ENCODE peak calls at places on chromosomes 1 and 21, in eight cellular contexts. One of them, this sample, is unnamed.

GRCh38 chr1:172394167-172394751 is 26.2 kb upstream of the C1orf105 start:
- DNase-seq in DND-41: peak; percentile 53
- DNase-seq in GM23248: peak; percentile 49
- DNase-seq in GM23338: peak; percentile 48
- DNase-seq in OCI-LY7: peak; percentile 59
- DNase-seq in hepatocyte: peak; percentile 54
- DNase-seq in neuronal stem cell: no peak
- DNase-seq in osteoblast: no peak
- DNase-seq in this sample: peak; percentile 15

GRCh38 chr1:71351438-71351837 is 270.6 kb upstream of the ZRANB2 start:
- DNase-seq in DND-41: no peak
- DNase-seq in GM23248: peak; percentile 90
- DNase-seq in GM23338: no peak
- DNase-seq in neuronal stem cell: no peak
- DNase-seq in hepatocyte: no peak
- DNase-seq in osteoblast: peak; percentile 56
- DNase-seq in OCI-LY7: no peak
- DNase-seq in this sample: peak; percentile 94

GRCh38 chr1:1347663-1348419 is 1.4 kb downstream of the DVL1 start:
- DNase-seq in GM23248: peak; percentile 66
- DNase-seq in neuronal stem cell: no peak
- DNase-seq in hepatocyte: peak; percentile 71
- DNase-seq in OCI-LY7: no peak
- DNase-seq in DND-41: no peak
- DNase-seq in GM23338: no peak
- DNase-seq in osteoblast: peak; percentile 96
- DNase-seq in this sample: no peak

GRCh38 chr21:38993561-38993960 is 187.8 kb downstream of the ETS2 start:
- DNase-seq in DND-41: no peak
- DNase-seq in neuronal stem cell: no peak
- DNase-seq in hepatocyte: peak; percentile 71
- DNase-seq in osteoblast: peak; percentile 96
- DNase-seq in GM23248: peak; percentile 92
- DNase-seq in GM23338: no peak
- DNase-seq in OCI-LY7: no peak
- DNase-seq in this sample: peak; percentile 89

GRCh38 chr21:17554619-17555472 is 42.0 kb downstream of the CXADR start:
- DNase-seq in DND-41: no peak
- DNase-seq in OCI-LY7: peak; percentile 20
- DNase-seq in GM23248: peak; percentile 11
- DNase-seq in osteoblast: peak; percentile 73
- DNase-seq in hepatocyte: no peak
- DNase-seq in neuronal stem cell: peak; percentile 14
- DNase-seq in GM23338: peak; percentile 33
- DNase-seq in this sample: peak; percentile 5

GRCh38 chr1:214685906-214686305 is 82.9 kb downstream of the CENPF start:
- DNase-seq in neuronal stem cell: no peak
- DNase-seq in osteoblast: no peak
- DNase-seq in OCI-LY7: no peak
- DNase-seq in GM23338: no peak
- DNase-seq in hepatocyte: no peak
- DNase-seq in GM23248: no peak
- DNase-seq in DND-41: no peak
- DNase-seq in this sample: peak; percentile 55

GRCh38 chr1:162702628-162703027 is 70.4 kb downstream of the DDR2 start:
- DNase-seq in hepatocyte: no peak
- DNase-seq in neuronal stem cell: no peak
- DNase-seq in osteoblast: no peak
- DNase-seq in GM23338: no peak
- DNase-seq in GM23248: no peak
- DNase-seq in DND-41: no peak
- DNase-seq in OCI-LY7: no peak
- DNase-seq in this sample: no peak

GRCh38 chr1:73674945-73675561 is 522.9 kb downstream of the LRRIQ3 start:
- DNase-seq in DND-41: no peak
- DNase-seq in hepatocyte: peak; percentile 25
- DNase-seq in osteoblast: no peak
- DNase-seq in neuronal stem cell: no peak
- DNase-seq in GM23338: peak; percentile 60
- DNase-seq in OCI-LY7: peak; percentile 7
- DNase-seq in GM23248: peak; percentile 43
- DNase-seq in this sample: peak; percentile 8

GRCh38 chr1:201329801-201330200 is 46.5 kb downstream of the PKP1 start:
- DNase-seq in DND-41: no peak
- DNase-seq in neuronal stem cell: no peak
- DNase-seq in OCI-LY7: no peak
- DNase-seq in GM23338: no peak
- DNase-seq in osteoblast: no peak
- DNase-seq in GM23248: no peak
- DNase-seq in hepatocyte: no peak
- DNase-seq in this sample: no peak

GRCh38 chr1:201331166-201331565 is 46.3 kb downstream of the TNNT2 start:
- DNase-seq in osteoblast: no peak
- DNase-seq in neuronal stem cell: no peak
- DNase-seq in OCI-LY7: no peak
- DNase-seq in hepatocyte: no peak
- DNase-seq in GM23248: no peak
- DNase-seq in DND-41: no peak
- DNase-seq in GM23338: no peak
- DNase-seq in this sample: no peak

GRCh38 chr1:201329286-201329685 is 46.0 kb downstream of the PKP1 start:
- DNase-seq in OCI-LY7: no peak
- DNase-seq in hepatocyte: no peak
- DNase-seq in GM23338: no peak
- DNase-seq in GM23248: peak; percentile 60
- DNase-seq in osteoblast: peak; percentile 90
- DNase-seq in DND-41: no peak
- DNase-seq in neuronal stem cell: no peak
- DNase-seq in this sample: peak; percentile 69

GRCh38 chr1:201332021-201332420 is 45.5 kb downstream of the TNNT2 start:
- DNase-seq in GM23248: no peak
- DNase-seq in OCI-LY7: no peak
- DNase-seq in DND-41: no peak
- DNase-seq in osteoblast: peak; percentile 35
- DNase-seq in neuronal stem cell: no peak
- DNase-seq in hepatocyte: no peak
- DNase-seq in GM23338: no peak
- DNase-seq in this sample: no peak

GRCh38 chr1:201330541-201330940 is 46.9 kb downstream of the TNNT2 start:
- DNase-seq in neuronal stem cell: no peak
- DNase-seq in GM23338: no peak
- DNase-seq in hepatocyte: no peak
- DNase-seq in osteoblast: peak; percentile 29
- DNase-seq in GM23248: no peak
- DNase-seq in OCI-LY7: no peak
- DNase-seq in DND-41: no peak
- DNase-seq in this sample: no peak
- H2AFZ ChIP-seq in neuronal stem cell: no peak overlapping the region
- H2AFZ ChIP-seq in GM23338: no peak overlapping the region
- H2AFZ ChIP-seq in hepatocyte: no peak overlapping the region
- H2AFZ ChIP-seq in osteoblast: no peak overlapping the region
- H2AFZ ChIP-seq in GM23248: no peak overlapping the region
- H2AFZ ChIP-seq in OCI-LY7: no peak overlapping the region
- H2AFZ ChIP-seq in DND-41: no peak overlapping the region
- H2AFZ ChIP-seq in this sample: no peak overlapping the region

DNA sequence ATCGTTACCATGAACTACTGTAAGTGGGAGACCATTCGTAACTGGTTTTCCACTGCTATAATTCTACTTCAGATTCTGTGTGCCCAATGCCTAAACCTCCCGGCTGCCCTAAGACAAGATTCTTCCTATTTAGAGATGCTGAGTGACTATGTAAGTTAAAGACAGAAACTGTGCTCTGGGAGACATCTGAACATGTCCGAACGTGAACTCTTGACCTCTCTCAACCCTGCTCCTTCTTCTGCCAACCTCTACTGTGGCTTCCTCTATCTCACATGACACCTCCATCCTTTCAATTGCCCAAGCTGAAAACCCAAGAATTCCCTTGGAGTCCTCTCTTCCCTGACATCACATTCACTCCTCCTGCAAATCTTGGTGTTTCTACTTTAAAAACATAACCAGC is 182.9 kb downstream of the AKT3 start:
- DNase-seq in neuronal stem cell: no peak
- DNase-seq in hepatocyte: no peak
- DNase-seq in DND-41: no peak
- DNase-seq in GM23248: no peak
- DNase-seq in OCI-LY7: no peak
- DNase-seq in GM23338: no peak
- DNase-seq in osteoblast: no peak
- DNase-seq in this sample: no peak
- H2AFZ ChIP-seq in neuronal stem cell: no peak overlapping the region
- H2AFZ ChIP-seq in hepatocyte: no peak overlapping the region
- H2AFZ ChIP-seq in DND-41: no peak overlapping the region
- H2AFZ ChIP-seq in GM23248: no peak overlapping the region
- H2AFZ ChIP-seq in OCI-LY7: no peak overlapping the region
- H2AFZ ChIP-seq in GM23338: no peak overlapping the region
- H2AFZ ChIP-seq in osteoblast: no peak overlapping the region
- H2AFZ ChIP-seq in this sample: no peak overlapping the region

GRCh38 chr1:8740034-8740449 is 77.4 kb downstream of the RERE start:
- DNase-seq in hepatocyte: no peak
- DNase-seq in OCI-LY7: no peak
- DNase-seq in osteoblast: peak; percentile 58
- DNase-seq in GM23338: no peak
- DNase-seq in neuronal stem cell: no peak
- DNase-seq in DND-41: no peak
- DNase-seq in GM23248: peak; percentile 84
- DNase-seq in this sample: peak; percentile 95
- H2AFZ ChIP-seq in hepatocyte: no peak overlapping the region
- H2AFZ ChIP-seq in OCI-LY7: no peak overlapping the region
- H2AFZ ChIP-seq in osteoblast: no peak overlapping the region
- H2AFZ ChIP-seq in GM23338: no peak overlapping the region
- H2AFZ ChIP-seq in neuronal stem cell: no peak overlapping the region
- H2AFZ ChIP-seq in DND-41: no peak overlapping the region
- H2AFZ ChIP-seq in GM23248: no peak overlapping the region
- H2AFZ ChIP-seq in this sample: no peak overlapping the region

GRCh38 chr1:26155370-26156284 is 3.3 kb upstream of the FAM110D start:
- DNase-seq in neuronal stem cell: no peak
- DNase-seq in osteoblast: peak; percentile 72
- DNase-seq in DND-41: peak; percentile 40
- DNase-seq in GM23338: peak; percentile 67
- DNase-seq in OCI-LY7: no peak
- DNase-seq in hepatocyte: no peak
- DNase-seq in GM23248: no peak
- DNase-seq in this sample: no peak

GRCh38 chr1:26159113-26160039 is 497 bp downstream of the FAM110D start:
- DNase-seq in GM23338: no peak
- DNase-seq in GM23248: no peak
- DNase-seq in neuronal stem cell: no peak
- DNase-seq in osteoblast: peak; percentile 87
- DNase-seq in hepatocyte: no peak
- DNase-seq in OCI-LY7: no peak
- DNase-seq in DND-41: no peak
- DNase-seq in this sample: no peak

GRCh38 chr1:26160527-26161407 is 1.9 kb downstream of the FAM110D start:
- DNase-seq in neuronal stem cell: no peak
- DNase-seq in osteoblast: peak; percentile 76
- DNase-seq in GM23338: peak; percentile 35
- DNase-seq in DND-41: no peak
- DNase-seq in OCI-LY7: no peak
- DNase-seq in hepatocyte: no peak
- DNase-seq in GM23248: no peak
- DNase-seq in this sample: no peak

GRCh38 chr1:26156285-26157038 is 2.4 kb upstream of the FAM110D start:
- DNase-seq in GM23338: peak; percentile 82
- DNase-seq in hepatocyte: no peak
- DNase-seq in OCI-LY7: no peak
- DNase-seq in osteoblast: no peak
- DNase-seq in neuronal stem cell: no peak
- DNase-seq in GM23248: no peak
- DNase-seq in DND-41: peak; percentile 67
- DNase-seq in this sample: no peak

GRCh38 chr1:26158271-26159112 is at the start of gene FAM110D:
- DNase-seq in neuronal stem cell: no peak
- DNase-seq in hepatocyte: no peak
- DNase-seq in OCI-LY7: no peak
- DNase-seq in DND-41: no peak
- DNase-seq in GM23338: peak; percentile 49
- DNase-seq in GM23248: no peak
- DNase-seq in osteoblast: no peak
- DNase-seq in this sample: no peak
- H2AFZ ChIP-seq in neuronal stem cell: peak within 1 kb of the TSS; percentile 84
- H2AFZ ChIP-seq in hepatocyte: no peak within 1 kb of the TSS
- H2AFZ ChIP-seq in OCI-LY7: no peak within 1 kb of the TSS
- H2AFZ ChIP-seq in DND-41: no peak within 1 kb of the TSS
- H2AFZ ChIP-seq in GM23338: no peak within 1 kb of the TSS
- H2AFZ ChIP-seq in GM23248: no peak within 1 kb of the TSS
- H2AFZ ChIP-seq in osteoblast: no peak within 1 kb of the TSS
- H2AFZ ChIP-seq in this sample: no peak within 1 kb of the TSS

GRCh38 chr1:11537380-11537764 is 58.4 kb downstream of the DISP3 start:
- DNase-seq in osteoblast: peak; percentile 89
- DNase-seq in neuronal stem cell: no peak
- DNase-seq in hepatocyte: no peak
- DNase-seq in GM23248: no peak
- DNase-seq in OCI-LY7: no peak
- DNase-seq in GM23338: no peak
- DNase-seq in DND-41: no peak
- DNase-seq in this sample: no peak
- H2AFZ ChIP-seq in osteoblast: no peak overlapping the region
- H2AFZ ChIP-seq in neuronal stem cell: no peak overlapping the region
- H2AFZ ChIP-seq in hepatocyte: no peak overlapping the region
- H2AFZ ChIP-seq in GM23248: no peak overlapping the region
- H2AFZ ChIP-seq in OCI-LY7: no peak overlapping the region
- H2AFZ ChIP-seq in GM23338: no peak overlapping the region
- H2AFZ ChIP-seq in DND-41: no peak overlapping the region
- H2AFZ ChIP-seq in this sample: no peak overlapping the region

GRCh38 chr1:115184260-115184950 is 95.1 kb upstream of the TSPAN2 start:
- DNase-seq in OCI-LY7: no peak
- DNase-seq in GM23248: peak; percentile 40
- DNase-seq in GM23338: no peak
- DNase-seq in neuronal stem cell: no peak
- DNase-seq in osteoblast: peak; percentile 14
- DNase-seq in DND-41: no peak
- DNase-seq in hepatocyte: no peak
- DNase-seq in this sample: no peak
- H2AFZ ChIP-seq in OCI-LY7: peak overlapping the region; percentile 61
- H2AFZ ChIP-seq in GM23248: peak overlapping the region; percentile 61
- H2AFZ ChIP-seq in GM23338: no peak overlapping the region
- H2AFZ ChIP-seq in neuronal stem cell: no peak overlapping the region
- H2AFZ ChIP-seq in osteoblast: peak overlapping the region; percentile 63
- H2AFZ ChIP-seq in DND-41: no peak overlapping the region
- H2AFZ ChIP-seq in hepatocyte: no peak overlapping the region
- H2AFZ ChIP-seq in this sample: no peak overlapping the region

DNA sequence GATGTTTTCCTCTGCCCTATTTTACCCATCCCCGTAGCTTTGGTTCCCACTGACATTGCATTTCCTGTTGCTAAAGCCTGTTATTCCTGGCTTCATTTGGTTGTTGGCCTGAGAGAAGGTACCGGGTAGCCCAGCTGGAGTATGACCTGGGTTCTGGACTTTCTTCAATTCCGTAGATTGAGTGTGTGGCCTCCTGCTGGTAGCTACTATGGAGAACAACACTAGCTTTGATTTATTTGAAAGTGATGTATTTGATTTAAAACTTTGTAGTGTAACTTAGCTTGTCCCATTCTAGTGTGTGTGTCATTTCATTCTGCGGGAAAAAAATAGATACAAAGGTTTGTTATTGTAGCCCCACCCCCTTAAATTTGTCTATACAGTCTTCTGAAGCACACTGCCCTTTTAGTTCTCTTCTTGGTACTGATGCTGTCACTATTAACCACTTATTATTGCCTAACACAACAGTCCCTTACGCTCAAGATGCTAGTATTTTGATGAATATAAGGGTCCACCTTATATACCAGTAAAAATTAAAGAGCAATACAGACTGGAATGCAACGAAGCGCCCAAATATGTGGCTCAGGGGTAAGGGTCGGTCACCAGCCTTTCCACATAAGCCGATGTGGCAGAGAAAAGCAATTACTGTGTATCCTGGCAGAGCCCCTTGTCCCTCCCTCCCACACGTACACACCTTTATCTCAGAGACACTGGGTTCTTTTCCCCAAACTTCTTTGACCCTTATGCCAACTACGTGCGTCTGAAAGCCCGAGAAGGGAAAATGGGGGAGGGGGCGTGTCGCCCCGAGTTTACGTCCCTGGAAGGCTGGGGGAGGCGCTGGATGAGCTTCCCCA is 645 bp upstream of the MOV10 start:
- DNase-seq in hepatocyte: peak; percentile 54
- DNase-seq in neuronal stem cell: no peak
- DNase-seq in GM23248: peak; percentile 82
- DNase-seq in osteoblast: no peak
- DNase-seq in OCI-LY7: peak; percentile 52
- DNase-seq in DND-41: no peak
- DNase-seq in GM23338: peak; percentile 56
- DNase-seq in this sample: peak; percentile 79
- H2AFZ ChIP-seq in hepatocyte: peak overlapping the region; percentile 19
- H2AFZ ChIP-seq in neuronal stem cell: peak overlapping the region; percentile 91
- H2AFZ ChIP-seq in GM23248: peak overlapping the region; percentile 90
- H2AFZ ChIP-seq in osteoblast: peak overlapping the region; percentile 64
- H2AFZ ChIP-seq in OCI-LY7: peak overlapping the region; percentile 85
- H2AFZ ChIP-seq in DND-41: peak overlapping the region; percentile 93
- H2AFZ ChIP-seq in GM23338: no peak overlapping the region
- H2AFZ ChIP-seq in this sample: peak overlapping the region; percentile 12

This sample was measured in fibroblast of lung.